ENCODE peak calls at places on chromosomes 4 and X, in nine cellular contexts. B is stimulated activated CD4-positive, alpha-beta T cell treated with anti-CD3 and anti-CD28 coated beads, Interleukin-4, amount 100 ng/mL, for 4 hours; Y is effector memory CD8-positive, alpha-beta T cell; S is MM.1S; N is globus pallidus; I is AG10803; L is stimulated activated CD8-positive, alpha-beta memory T cell treated with anti-CD3 and anti-CD28 coated beads, Interleukin-2, amount 100 ng/mL, for 48 hours; T is HEK293T; H is activated T-cell treated with anti-CD3 and anti-CD28 coated beads, Interleukin-2, amount 50 U/mL, for 4 hours. K is an unnamed sample.

GRCh38 chr4:78627046-78627965 is 75.7 kb downstream of the ANXA3 start:
- DNase-seq in B (no peak), Y (no peak), S (peak), N (no peak), I (no peak), L (no peak), T (no peak), H (no peak), K (no peak)

GRCh38 chr4:151850751-151851150 is 89.9 kb upstream of the GATB start:
- DNase-seq in B (no peak), Y (no peak), S (no peak), N (no peak), I (no peak), L (no peak), T (no peak), H (no peak), K (no peak)

GRCh38 chr4:183449193-183449888 is 4.9 kb downstream of the CDKN2AIP start:
- DNase-seq in B (no peak), Y (no peak), S (no peak), N (no peak), I (peak), L (no peak), T (no peak), H (no peak), K (no peak)

GRCh38 chr4:24770111-24770584 is 25.2 kb upstream of the SOD3 start:
- DNase-seq in B (no peak), Y (no peak), S (no peak), N (no peak), I (peak), L (no peak), T (no peak), H (no peak), K (no peak)

GRCh38 chr4:147550626-147551250 is 66.5 kb upstream of the TMEM184C start:
- DNase-seq in B (no peak), Y (no peak), S (no peak), N (no peak), I (peak), L (no peak), T (no peak), H (no peak), K (no peak)

GRCh38 chr4:153081693-153082092 is 122.5 kb upstream of the TRIM2 start:
- DNase-seq in B (no peak), Y (no peak), S (no peak), N (no peak), I (no peak), L (no peak), T (no peak), H (no peak), K (no peak)

GRCh38 chrX:49754238-49754857 is 58.6 kb upstream of the PAGE1 start:
- DNase-seq in B (peak), Y (peak), S (peak), N (peak), I (peak), L (peak), T (peak), H (peak), K (no peak)

GRCh38 chr4:1242506-1243450 is 6.2 kb downstream of the CTBP1 start:
- DNase-seq in B (no peak), Y (no peak), S (no peak), N (no peak), I (no peak), L (no peak), T (no peak), H (no peak), K (no peak)

GRCh38 chr4:41505161-41505653 is 32.8 kb upstream of the LIMCH1 start:
- DNase-seq in B (no peak), Y (no peak), S (no peak), N (peak), I (peak), L (no peak), T (no peak), H (no peak), K (no peak)

GRCh38 chr4:54550415-54551171 is 107.2 kb upstream of the KIT start:
- DNase-seq in B (no peak), Y (no peak), S (no peak), N (no peak), I (peak), L (no peak), T (no peak), H (no peak), K (no peak)

GRCh38 chr4:145957307-145957706 is 18.7 kb upstream of the ZNF827 start:
- DNase-seq in B (no peak), Y (no peak), S (no peak), N (no peak), I (peak), L (no peak), T (no peak), H (no peak), K (no peak)

GRCh38 chr4:87543835-87544461 is 14.8 kb upstream of the SPARCL1 start:
- DNase-seq in B (no peak), Y (no peak), S (peak), N (peak), I (peak), L (no peak), T (peak), H (no peak), K (no peak)

GRCh38 chr4:163681208-163681821 is 186.8 kb downstream of the TMA16 start:
- DNase-seq in B (no peak), Y (peak), S (peak), N (peak), I (no peak), L (no peak), T (peak), H (no peak), K (peak)

GRCh38 chr4:78544681-78545080 is 6.9 kb upstream of the ANXA3 start:
- DNase-seq in B (no peak), Y (no peak), S (no peak), N (no peak), I (no peak), L (no peak), T (no peak), H (no peak), K (no peak)

GRCh38 chr4:157052429-157053040 is 23.4 kb upstream of the GLRB start:
- DNase-seq in B (no peak), Y (no peak), S (no peak), N (no peak), I (peak), L (no peak), T (no peak), H (no peak), K (no peak)

GRCh38 chr4:6942238-6942800 is 32.7 kb downstream of the TBC1D14 start:
- DNase-seq in B (peak), Y (peak), S (peak), N (peak), I (peak), L (no peak), T (no peak), H (peak), K (no peak)

GRCh38 chrX:119899125-119899524 is 3.4 kb downstream of the AKAP14 start:
- DNase-seq in B (no peak), Y (no peak), S (no peak), N (peak), I (no peak), L (no peak), T (no peak), H (no peak), K (no peak)

GRCh38 chrX:41720125-41720780 is 3.7 kb upstream of the GPR82 start:
- DNase-seq in B (peak), Y (peak), S (no peak), N (no peak), I (no peak), L (peak), T (no peak), H (peak), K (no peak)

GRCh38 chr4:110154586-110154985 is 43.8 kb downstream of the ELOVL6 start:
- DNase-seq in B (no peak), Y (no peak), S (no peak), N (no peak), I (no peak), L (no peak), T (no peak), H (no peak), K (no peak)

GRCh38 chr4:13980317-13980716 is 352.8 kb upstream of the BOD1L1 start:
- DNase-seq in B (no peak), Y (no peak), S (no peak), N (no peak), I (peak), L (no peak), T (no peak), H (no peak), K (no peak)

GRCh38 chr4:18914182-18914581 is 892.6 kb upstream of the LCORL start:
- DNase-seq in B (no peak), Y (no peak), S (no peak), N (no peak), I (no peak), L (no peak), T (no peak), H (no peak), K (no peak)

GRCh38 chrX:12890467-12890866 is 16.0 kb upstream of the TLR8 start:
- DNase-seq in B (no peak), Y (no peak), S (peak), N (no peak), I (peak), L (no peak), T (no peak), H (no peak), K (no peak)

K was measured in NCI-H1048.